ENCODE peak calls at places on chromosomes 5 and 9, in nine cellular contexts. E, O, B, Y, C, D, W, T and R are unnamed samples.
A peak's percentile ranks its signal among the peaks of the same experiment; 100 is the strongest.

GRCh38 chr9:127741831-127742434 is 6.8 kb upstream of the TOR2A start:
- DNase-seq in E (peak; percentile 39), W (no peak), D (no peak), C (peak; percentile 99), T (peak; percentile 66), O (no peak), Y (peak; percentile 49), B (peak; percentile 14), R (no peak)

GRCh38 chr9:133428579-133429215 is 6.5 kb downstream of the ADAMTS13 start:
- DNase-seq in B (no peak), D (no peak), W (peak; percentile 31), Y (peak; percentile 49), E (no peak), C (peak; percentile 86), T (no peak), O (no peak), R (no peak)

GRCh38 chr5:130605200-130605599 is 559.9 kb downstream of the HINT1 start:
- DNase-seq in O (no peak), Y (no peak), E (no peak), T (no peak), B (peak; percentile 7), C (peak; percentile 55), W (no peak), D (no peak), R (no peak)

GRCh38 chr9:127021664-127022337 is 100.6 kb downstream of the ANGPTL2 start:
- DNase-seq in C (no peak), Y (no peak), B (no peak), D (peak; percentile 98), W (no peak), E (peak; percentile 89), T (peak; percentile 78), O (peak; percentile 99), R (no peak)

GRCh38 chr5:138953370-138954256 is 78.5 kb upstream of the LRRTM2 start:
- DNase-seq in D (peak; percentile 96), O (peak; percentile 10), Y (no peak), E (peak; percentile 72), C (no peak), B (no peak), W (no peak), T (peak; percentile 79), R (no peak)

GRCh38 chr9:69877852-69878507 is 57.4 kb downstream of the CFAP95 start:
- DNase-seq in Y (peak; percentile 28), E (no peak), D (no peak), O (peak; percentile 29), C (no peak), B (no peak), T (no peak), W (peak; percentile 4), R (no peak)

GRCh38 chr5:56175465-56175864 is 57.7 kb downstream of the ANKRD55 start:
- DNase-seq in Y (no peak), E (peak; percentile 86), O (peak; percentile 73), C (peak; percentile 76), T (no peak), B (peak; percentile 53), W (no peak), D (peak; percentile 85), R (no peak)

GRCh38 chr5:21154526-21154925 is 1166.5 kb upstream of the CDH18 start:
- DNase-seq in Y (no peak), C (no peak), W (no peak), E (peak; percentile 31), T (no peak), B (no peak), O (no peak), D (no peak), R (no peak)

GRCh38 chr5:167217097-167217743 is 1074.2 kb upstream of the WWC1 start:
- DNase-seq in T (no peak), C (peak; percentile 51), O (no peak), E (no peak), Y (no peak), D (no peak), B (no peak), W (no peak), R (no peak)

GRCh38 chr5:68475476-68475875 is 259.9 kb downstream of the PIK3R1 start:
- DNase-seq in Y (no peak), W (no peak), E (no peak), B (no peak), T (no peak), O (no peak), D (no peak), C (no peak), R (no peak)

GRCh38 chr5:68480385-68480940 is 264.9 kb downstream of the PIK3R1 start:
- DNase-seq in Y (no peak), B (no peak), O (no peak), E (no peak), D (no peak), T (no peak), C (no peak), W (no peak), R (no peak)

GRCh38 chr5:68479524-68479923 is 264.0 kb downstream of the PIK3R1 start:
- DNase-seq in W (no peak), D (no peak), E (no peak), O (no peak), B (no peak), T (no peak), C (no peak), Y (no peak), R (no peak)

GRCh38 chr5:68478306-68479091 is 262.9 kb downstream of the PIK3R1 start:
- DNase-seq in C (no peak), Y (no peak), O (peak; percentile 59), D (no peak), W (no peak), T (no peak), B (no peak), E (peak; percentile 62), R (no peak)

GRCh38 chr5:68476854-68477253 is 261.3 kb downstream of the PIK3R1 start:
- DNase-seq in O (no peak), Y (no peak), D (no peak), T (no peak), B (no peak), E (no peak), C (peak; percentile 66), W (no peak), R (no peak)
- TF ChIP-seq CTCF in O (no peak), Y (no peak), D (no peak), T (no peak), B (peak; percentile 11), E (no peak), C (peak; percentile 77), W (no peak), R (peak; percentile 50)

GRCh38 chr9:92790542-92791527 is 26.2 kb upstream of the BICD2 start:
- DNase-seq in W (peak; percentile 82), Y (peak; percentile 69), B (peak; percentile 37), D (peak; percentile 81), T (peak; percentile 93), E (peak; percentile 60), C (peak; percentile 93), O (peak; percentile 34), R (no peak)
- H3K4me3 ChIP-seq in W (no peak overlapping the region), Y (no peak overlapping the region), B (no peak overlapping the region), D (no peak overlapping the region), T (peak overlapping the region; percentile 3), E (no peak overlapping the region), C (no peak overlapping the region), O (no peak overlapping the region), R (peak overlapping the region; percentile 33)

GRCh38 chr5:82985763-82986162 is 91.4 kb downstream of the TMEM167A start:
- DNase-seq in Y (no peak), W (no peak), O (no peak), C (no peak), E (no peak), B (no peak), D (no peak), T (no peak), R (no peak)

GRCh38 chr5:82991678-82992323 is 85.4 kb downstream of the TMEM167A start:
- DNase-seq in E (peak; percentile 56), D (no peak), O (no peak), B (no peak), C (no peak), W (no peak), Y (no peak), T (no peak), R (no peak)

GRCh38 chr5:82986404-82986803 is 90.8 kb downstream of the TMEM167A start:
- DNase-seq in D (no peak), W (no peak), T (no peak), E (no peak), B (no peak), Y (no peak), C (no peak), O (no peak), R (no peak)

GRCh38 chr5:82987188-82987587 is 90.0 kb downstream of the TMEM167A start:
- DNase-seq in T (no peak), Y (no peak), C (no peak), W (no peak), O (no peak), B (no peak), E (no peak), D (no peak), R (no peak)

GRCh38 chr5:82991059-82991458 is 86.1 kb downstream of the TMEM167A start:
- DNase-seq in C (no peak), T (no peak), O (no peak), Y (no peak), W (no peak), B (no peak), D (no peak), E (no peak), R (no peak)
- TF ChIP-seq CTCF in C (no peak), T (no peak), O (no peak), Y (no peak), W (no peak), B (no peak), D (no peak), E (no peak), R (no peak)

DNA sequence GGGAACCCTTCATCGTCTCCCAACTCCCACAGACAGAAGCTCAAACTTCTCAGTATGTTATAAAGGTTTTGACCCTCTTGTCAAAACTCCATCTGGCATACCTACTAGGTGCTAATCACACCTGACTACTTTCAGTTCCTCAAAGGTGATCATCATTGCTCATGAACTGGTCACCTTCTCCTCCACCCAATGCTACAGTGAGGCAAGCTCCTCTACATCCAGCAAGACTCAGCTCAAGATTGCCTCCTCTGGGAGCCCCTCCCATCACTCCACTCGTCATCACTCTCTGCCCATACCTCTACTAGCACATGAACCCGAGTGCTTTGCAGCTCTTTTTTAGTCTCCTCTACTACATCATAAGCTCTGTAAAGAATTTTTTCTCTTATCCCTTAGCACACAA is 102.4 kb downstream of the LPAR1 start:
- DNase-seq in C (no peak), W (peak; percentile 41), E (no peak), T (no peak), B (no peak), D (no peak), Y (no peak), O (no peak), R (no peak)
- H3K4me3 ChIP-seq in C (no peak overlapping the region), W (no peak overlapping the region), E (no peak overlapping the region), T (no peak overlapping the region), B (no peak overlapping the region), D (no peak overlapping the region), Y (no peak overlapping the region), O (no peak overlapping the region), R (no peak overlapping the region)

DNA sequence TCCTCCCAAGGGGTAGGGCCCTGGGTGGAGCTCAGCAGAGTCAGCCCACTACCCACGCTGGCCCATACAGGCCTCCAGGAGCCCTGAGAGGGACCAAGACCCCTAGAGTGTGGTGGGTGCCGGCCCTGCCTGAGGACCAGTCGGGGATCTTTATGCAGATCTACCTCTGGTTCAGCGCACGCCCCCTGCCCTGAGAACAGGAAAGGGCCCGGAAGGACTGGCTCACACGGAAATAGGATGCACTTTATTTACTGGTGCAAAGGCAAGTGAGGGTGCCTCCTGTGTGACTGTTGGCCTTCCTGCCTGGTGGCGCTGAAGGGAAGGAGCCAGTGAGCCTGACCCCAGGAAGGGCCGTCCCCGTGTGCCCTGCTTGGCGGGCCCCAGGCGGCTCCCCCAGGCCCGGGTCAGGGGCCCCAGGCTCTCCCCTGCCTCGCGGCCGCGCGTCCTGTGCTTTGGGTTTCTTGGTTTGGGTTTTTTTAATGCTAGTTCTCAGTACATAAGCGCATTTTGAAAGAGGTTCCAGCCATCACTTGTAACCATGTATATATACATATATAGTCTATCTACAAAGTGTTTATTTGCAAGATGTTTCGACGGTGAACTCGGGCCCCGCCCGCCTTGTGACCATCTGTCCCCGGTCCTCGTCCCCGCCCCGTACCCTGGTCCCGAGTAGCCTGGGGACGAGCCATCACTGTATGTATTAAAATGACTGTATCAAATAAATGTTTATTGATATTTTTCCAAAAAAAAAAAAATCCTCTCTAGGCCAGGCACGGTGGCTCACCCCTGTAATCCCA is 76.4 kb upstream of the ROR2 start:
- DNase-seq in T (no peak), Y (no peak), B (no peak), D (no peak), C (peak; percentile 59), W (no peak), O (no peak), E (no peak), R (no peak)
- TF ChIP-seq CTCF in T (no peak), Y (no peak), B (no peak), D (no peak), C (no peak), W (no peak), O (no peak), E (no peak), R (no peak)